ENCODE peak calls at places on chromosomes 2 and 18, in eight cellular contexts. One of them, this sample, is unnamed.

GRCh38 chr18:26482567-26482966 is 65.8 kb downstream of the KCTD1 start:
- DNase-seq in stimulated activated naive B cell treated with anti-CD40 and anti-IgM and Interleukin-4, amounts not matched to agents 10 μg/mL and 1 μg/mL and 100 μg/mL, for 72 hours: no peak
- DNase-seq in pons: no peak
- DNase-seq in NCI-H2029: no peak
- DNase-seq in NCI-H1417: no peak
- DNase-seq in renal cortical epithelial cell: peak
- DNase-seq in K562: no peak
- DNase-seq in chondrocyte: no peak
- DNase-seq in this sample: peak

GRCh38 chr2:102620367-102620766 is 1.0 kb downstream of the SLC9A2 start:
- DNase-seq in pons: no peak
- DNase-seq in NCI-H2029: no peak
- DNase-seq in chondrocyte: no peak
- DNase-seq in K562: peak
- DNase-seq in stimulated activated naive B cell treated with anti-CD40 and anti-IgM and Interleukin-4, amounts not matched to agents 10 μg/mL and 1 μg/mL and 100 μg/mL, for 72 hours: no peak
- DNase-seq in renal cortical epithelial cell: no peak
- DNase-seq in NCI-H1417: no peak
- DNase-seq in this sample: no peak

GRCh38 chr2:460861-461260 is 173.0 kb upstream of the ALKAL2 start:
- DNase-seq in renal cortical epithelial cell: no peak
- DNase-seq in pons: no peak
- DNase-seq in NCI-H1417: no peak
- DNase-seq in stimulated activated naive B cell treated with anti-CD40 and anti-IgM and Interleukin-4, amounts not matched to agents 10 μg/mL and 1 μg/mL and 100 μg/mL, for 72 hours: peak
- DNase-seq in K562: no peak
- DNase-seq in chondrocyte: no peak
- DNase-seq in NCI-H2029: no peak
- DNase-seq in this sample: no peak

GRCh38 chr2:11930211-11930761 is 183.9 kb downstream of the LPIN1 start:
- DNase-seq in chondrocyte: no peak
- DNase-seq in NCI-H2029: no peak
- DNase-seq in stimulated activated naive B cell treated with anti-CD40 and anti-IgM and Interleukin-4, amounts not matched to agents 10 μg/mL and 1 μg/mL and 100 μg/mL, for 72 hours: peak
- DNase-seq in K562: no peak
- DNase-seq in pons: peak
- DNase-seq in renal cortical epithelial cell: peak
- DNase-seq in NCI-H1417: no peak
- DNase-seq in this sample: peak

GRCh38 chr2:104388296-104388695 is 465.6 kb upstream of the POU3F3 start:
- DNase-seq in NCI-H2029: no peak
- DNase-seq in renal cortical epithelial cell: peak
- DNase-seq in pons: no peak
- DNase-seq in NCI-H1417: no peak
- DNase-seq in stimulated activated naive B cell treated with anti-CD40 and anti-IgM and Interleukin-4, amounts not matched to agents 10 μg/mL and 1 μg/mL and 100 μg/mL, for 72 hours: no peak
- DNase-seq in chondrocyte: no peak
- DNase-seq in K562: no peak
- DNase-seq in this sample: no peak

GRCh38 chr2:160489096-160489495 is 4.5 kb downstream of the RBMS1 start:
- DNase-seq in chondrocyte: no peak
- DNase-seq in renal cortical epithelial cell: no peak
- DNase-seq in pons: no peak
- DNase-seq in K562: no peak
- DNase-seq in NCI-H1417: no peak
- DNase-seq in stimulated activated naive B cell treated with anti-CD40 and anti-IgM and Interleukin-4, amounts not matched to agents 10 μg/mL and 1 μg/mL and 100 μg/mL, for 72 hours: no peak
- DNase-seq in NCI-H2029: no peak
- DNase-seq in this sample: no peak

GRCh38 chr2:341017-341542 is 53.2 kb upstream of the ALKAL2 start:
- DNase-seq in renal cortical epithelial cell: no peak
- DNase-seq in NCI-H1417: no peak
- DNase-seq in NCI-H2029: peak
- DNase-seq in chondrocyte: no peak
- DNase-seq in pons: no peak
- DNase-seq in K562: no peak
- DNase-seq in stimulated activated naive B cell treated with anti-CD40 and anti-IgM and Interleukin-4, amounts not matched to agents 10 μg/mL and 1 μg/mL and 100 μg/mL, for 72 hours: no peak
- DNase-seq in this sample: no peak

GRCh38 chr2:57181315-57182038 is 865.1 kb upstream of the VRK2 start:
- DNase-seq in renal cortical epithelial cell: peak
- DNase-seq in chondrocyte: no peak
- DNase-seq in stimulated activated naive B cell treated with anti-CD40 and anti-IgM and Interleukin-4, amounts not matched to agents 10 μg/mL and 1 μg/mL and 100 μg/mL, for 72 hours: no peak
- DNase-seq in K562: no peak
- DNase-seq in pons: no peak
- DNase-seq in NCI-H2029: no peak
- DNase-seq in NCI-H1417: no peak
- DNase-seq in this sample: no peak

GRCh38 chr18:55779461-55779710 is 191.4 kb upstream of the TCF4 start:
- DNase-seq in NCI-H2029: no peak
- DNase-seq in NCI-H1417: peak
- DNase-seq in chondrocyte: no peak
- DNase-seq in K562: no peak
- DNase-seq in pons: peak
- DNase-seq in renal cortical epithelial cell: no peak
- DNase-seq in stimulated activated naive B cell treated with anti-CD40 and anti-IgM and Interleukin-4, amounts not matched to agents 10 μg/mL and 1 μg/mL and 100 μg/mL, for 72 hours: no peak
- DNase-seq in this sample: peak

GRCh38 chr2:229713371-229714079 is 830 bp downstream of the DNER start:
- DNase-seq in chondrocyte: no peak
- DNase-seq in NCI-H2029: no peak
- DNase-seq in K562: no peak
- DNase-seq in renal cortical epithelial cell: no peak
- DNase-seq in stimulated activated naive B cell treated with anti-CD40 and anti-IgM and Interleukin-4, amounts not matched to agents 10 μg/mL and 1 μg/mL and 100 μg/mL, for 72 hours: no peak
- DNase-seq in NCI-H1417: peak
- DNase-seq in pons: peak
- DNase-seq in this sample: no peak

GRCh38 chr18:71784777-71785176 is 759.4 kb downstream of the CBLN2 start:
- DNase-seq in K562: peak
- DNase-seq in NCI-H1417: no peak
- DNase-seq in NCI-H2029: peak
- DNase-seq in renal cortical epithelial cell: peak
- DNase-seq in pons: no peak
- DNase-seq in stimulated activated naive B cell treated with anti-CD40 and anti-IgM and Interleukin-4, amounts not matched to agents 10 μg/mL and 1 μg/mL and 100 μg/mL, for 72 hours: no peak
- DNase-seq in chondrocyte: no peak
- DNase-seq in this sample: no peak

GRCh38 chr2:194176134-194176533 is 1480.9 kb upstream of the SLC39A10 start:
- DNase-seq in chondrocyte: peak
- DNase-seq in pons: no peak
- DNase-seq in stimulated activated naive B cell treated with anti-CD40 and anti-IgM and Interleukin-4, amounts not matched to agents 10 μg/mL and 1 μg/mL and 100 μg/mL, for 72 hours: no peak
- DNase-seq in renal cortical epithelial cell: no peak
- DNase-seq in NCI-H2029: no peak
- DNase-seq in NCI-H1417: no peak
- DNase-seq in K562: no peak
- DNase-seq in this sample: no peak

GRCh38 chr2:127644661-127645394 is 1.1 kb upstream of the GPR17 start:
- DNase-seq in chondrocyte: no peak
- DNase-seq in NCI-H2029: no peak
- DNase-seq in pons: no peak
- DNase-seq in K562: no peak
- DNase-seq in stimulated activated naive B cell treated with anti-CD40 and anti-IgM and Interleukin-4, amounts not matched to agents 10 μg/mL and 1 μg/mL and 100 μg/mL, for 72 hours: no peak
- DNase-seq in renal cortical epithelial cell: no peak
- DNase-seq in NCI-H1417: no peak
- DNase-seq in this sample: no peak

GRCh38 chr2:205570641-205571040 is 111.7 kb upstream of the NRP2 start:
- DNase-seq in NCI-H1417: no peak
- DNase-seq in NCI-H2029: no peak
- DNase-seq in chondrocyte: no peak
- DNase-seq in renal cortical epithelial cell: no peak
- DNase-seq in pons: no peak
- DNase-seq in stimulated activated naive B cell treated with anti-CD40 and anti-IgM and Interleukin-4, amounts not matched to agents 10 μg/mL and 1 μg/mL and 100 μg/mL, for 72 hours: no peak
- DNase-seq in K562: no peak
- DNase-seq in this sample: no peak

GRCh38 chr18:8003878-8004675 is 437.0 kb downstream of the PTPRM start:
- DNase-seq in chondrocyte: no peak
- DNase-seq in stimulated activated naive B cell treated with anti-CD40 and anti-IgM and Interleukin-4, amounts not matched to agents 10 μg/mL and 1 μg/mL and 100 μg/mL, for 72 hours: no peak
- DNase-seq in NCI-H2029: no peak
- DNase-seq in renal cortical epithelial cell: peak
- DNase-seq in pons: no peak
- DNase-seq in K562: no peak
- DNase-seq in NCI-H1417: no peak
- DNase-seq in this sample: no peak

GRCh38 chr2:218567797-218568189 is 358 bp downstream of the USP37 start:
- DNase-seq in NCI-H1417: no peak
- DNase-seq in chondrocyte: no peak
- DNase-seq in pons: no peak
- DNase-seq in stimulated activated naive B cell treated with anti-CD40 and anti-IgM and Interleukin-4, amounts not matched to agents 10 μg/mL and 1 μg/mL and 100 μg/mL, for 72 hours: no peak
- DNase-seq in NCI-H2029: peak
- DNase-seq in renal cortical epithelial cell: peak
- DNase-seq in K562: no peak
- DNase-seq in this sample: no peak

GRCh38 chr2:120766758-120767351 is 31.2 kb downstream of the GLI2 start:
- DNase-seq in pons: no peak
- DNase-seq in NCI-H2029: no peak
- DNase-seq in NCI-H1417: no peak
- DNase-seq in stimulated activated naive B cell treated with anti-CD40 and anti-IgM and Interleukin-4, amounts not matched to agents 10 μg/mL and 1 μg/mL and 100 μg/mL, for 72 hours: no peak
- DNase-seq in chondrocyte: peak
- DNase-seq in renal cortical epithelial cell: no peak
- DNase-seq in K562: no peak
- DNase-seq in this sample: peak

GRCh38 chr2:22604150-22604549 is 780.8 kb upstream of the KLHL29 start:
- DNase-seq in chondrocyte: no peak
- DNase-seq in NCI-H2029: no peak
- DNase-seq in renal cortical epithelial cell: no peak
- DNase-seq in NCI-H1417: no peak
- DNase-seq in K562: no peak
- DNase-seq in pons: no peak
- DNase-seq in stimulated activated naive B cell treated with anti-CD40 and anti-IgM and Interleukin-4, amounts not matched to agents 10 μg/mL and 1 μg/mL and 100 μg/mL, for 72 hours: no peak
- DNase-seq in this sample: no peak

GRCh38 chr2:150681120-150681796 is 193.8 kb upstream of the RND3 start:
- DNase-seq in NCI-H2029: no peak
- DNase-seq in stimulated activated naive B cell treated with anti-CD40 and anti-IgM and Interleukin-4, amounts not matched to agents 10 μg/mL and 1 μg/mL and 100 μg/mL, for 72 hours: no peak
- DNase-seq in pons: no peak
- DNase-seq in NCI-H1417: no peak
- DNase-seq in chondrocyte: no peak
- DNase-seq in renal cortical epithelial cell: peak
- DNase-seq in K562: no peak
- DNase-seq in this sample: no peak

GRCh38 chr2:121999273-121999672 is 243.8 kb downstream of the TSN start:
- DNase-seq in NCI-H1417: peak
- DNase-seq in K562: no peak
- DNase-seq in chondrocyte: no peak
- DNase-seq in renal cortical epithelial cell: no peak
- DNase-seq in pons: peak
- DNase-seq in NCI-H2029: no peak
- DNase-seq in stimulated activated naive B cell treated with anti-CD40 and anti-IgM and Interleukin-4, amounts not matched to agents 10 μg/mL and 1 μg/mL and 100 μg/mL, for 72 hours: no peak
- DNase-seq in this sample: peak

GRCh38 chr2:141384676-141385075 is 746.1 kb downstream of the LRP1B start:
- DNase-seq in NCI-H2029: no peak
- DNase-seq in stimulated activated naive B cell treated with anti-CD40 and anti-IgM and Interleukin-4, amounts not matched to agents 10 μg/mL and 1 μg/mL and 100 μg/mL, for 72 hours: no peak
- DNase-seq in chondrocyte: no peak
- DNase-seq in K562: no peak
- DNase-seq in renal cortical epithelial cell: peak
- DNase-seq in pons: no peak
- DNase-seq in NCI-H1417: no peak
- DNase-seq in this sample: no peak

GRCh38 chr2:55133467-55134315 is 83.4 kb upstream of the RTN4 start:
- DNase-seq in stimulated activated naive B cell treated with anti-CD40 and anti-IgM and Interleukin-4, amounts not matched to agents 10 μg/mL and 1 μg/mL and 100 μg/mL, for 72 hours: peak
- DNase-seq in pons: peak
- DNase-seq in chondrocyte: no peak
- DNase-seq in NCI-H2029: peak
- DNase-seq in renal cortical epithelial cell: peak
- DNase-seq in K562: peak
- DNase-seq in NCI-H1417: no peak
- DNase-seq in this sample: no peak

GRCh38 chr2:121502246-121502645 is 28.4 kb upstream of the RNU4ATAC start:
- DNase-seq in K562: no peak
- DNase-seq in renal cortical epithelial cell: peak
- DNase-seq in stimulated activated naive B cell treated with anti-CD40 and anti-IgM and Interleukin-4, amounts not matched to agents 10 μg/mL and 1 μg/mL and 100 μg/mL, for 72 hours: no peak
- DNase-seq in chondrocyte: no peak
- DNase-seq in NCI-H1417: no peak
- DNase-seq in NCI-H2029: no peak
- DNase-seq in pons: no peak
- DNase-seq in this sample: no peak

GRCh38 chr2:240791821-240792657 is 28.0 kb downstream of the KIF1A start:
- DNase-seq in K562: no peak
- DNase-seq in renal cortical epithelial cell: no peak
- DNase-seq in chondrocyte: no peak
- DNase-seq in NCI-H1417: no peak
- DNase-seq in stimulated activated naive B cell treated with anti-CD40 and anti-IgM and Interleukin-4, amounts not matched to agents 10 μg/mL and 1 μg/mL and 100 μg/mL, for 72 hours: no peak
- DNase-seq in pons: peak
- DNase-seq in NCI-H2029: no peak
- DNase-seq in this sample: no peak

GRCh38 chr2:36770542-36771287 is 74.2 kb downstream of the VIT start:
- DNase-seq in K562: peak
- DNase-seq in chondrocyte: no peak
- DNase-seq in renal cortical epithelial cell: no peak
- DNase-seq in NCI-H2029: peak
- DNase-seq in NCI-H1417: peak
- DNase-seq in stimulated activated naive B cell treated with anti-CD40 and anti-IgM and Interleukin-4, amounts not matched to agents 10 μg/mL and 1 μg/mL and 100 μg/mL, for 72 hours: no peak
- DNase-seq in pons: peak
- DNase-seq in this sample: peak